ENCODE peak calls at places on chromosomes 11 and 22, in nine cellular contexts. B, M, W, C, Z, A, O, K and G are unnamed samples.

GRCh38 chr11:75576445-75577049 is 14.5 kb downstream of the SERPINH1 start:
- DNase-seq in A (peak; percentile 46), C (no peak), K (no peak), B (no peak), O (peak; percentile 38), W (no peak), M (peak; percentile 53), Z (peak; percentile 48), G (peak; percentile 70)

GRCh38 chr11:78957481-78958245 is 383.0 kb upstream of the NARS2 start:
- DNase-seq in M (peak; percentile 4), O (no peak), B (no peak), K (no peak), W (no peak), A (peak; percentile 41), Z (no peak), C (no peak), G (no peak)

GRCh38 chr11:17927643-17928343 is 85.1 kb downstream of the SERGEF start:
- DNase-seq in A (peak; percentile 22), O (no peak), W (no peak), Z (no peak), M (peak; percentile 62), B (peak; percentile 19), C (no peak), K (no peak), G (no peak)

GRCh38 chr11:119284344-119285157 is 32.4 kb downstream of the MCAM start:
- DNase-seq in O (no peak), Z (peak; percentile 52), B (no peak), A (peak; percentile 55), M (peak; percentile 62), C (no peak), K (no peak), W (no peak), G (peak; percentile 68)

GRCh38 chr11:109514313-109515018 is 92.5 kb downstream of the C11orf87 start:
- DNase-seq in M (no peak), O (no peak), Z (no peak), K (no peak), A (no peak), C (no peak), W (no peak), B (no peak), G (no peak)

GRCh38 chr22:47474895-47475294 is 712.4 kb downstream of the TBC1D22A start:
- DNase-seq in K (no peak), M (peak; percentile 29), Z (no peak), O (no peak), C (no peak), B (no peak), A (peak; percentile 20), W (no peak), G (no peak)

GRCh38 chr11:36793542-36793926 is 195.5 kb upstream of the RAG2 start:
- DNase-seq in B (no peak), K (no peak), O (peak; percentile 5), A (no peak), C (no peak), Z (no peak), W (no peak), M (no peak), G (no peak)

GRCh38 chr11:129852125-129852740 is 36.6 kb downstream of the TMEM45B start:
- DNase-seq in C (no peak), A (no peak), M (no peak), Z (peak; percentile 51), O (no peak), W (no peak), B (no peak), K (no peak), G (no peak)

GRCh38 chr11:101363706-101364275 is 220.0 kb downstream of the TRPC6 start:
- DNase-seq in A (no peak), Z (no peak), C (no peak), K (no peak), O (no peak), B (no peak), M (no peak), W (no peak), G (no peak)

GRCh38 chr11:42161886-42162285 is 702.4 kb upstream of the LRRC4C start:
- DNase-seq in M (peak; percentile 88), K (no peak), W (no peak), O (no peak), Z (no peak), B (no peak), C (no peak), A (peak; percentile 24), G (no peak)
- TF ChIP-seq CTCF in M (no peak), K (no peak), W (no peak), O (no peak), Z (no peak), B (no peak), C (no peak), A (no peak), G (no peak)

GRCh38 chr11:61545341-61545740 is 35.5 kb downstream of the SYT7 start:
- DNase-seq in C (no peak), B (no peak), A (no peak), K (no peak), W (no peak), O (no peak), Z (no peak), M (peak; percentile 16), G (peak; percentile 54)
- TF ChIP-seq CTCF in C (peak; percentile 61), B (no peak), A (peak; percentile 56), K (no peak), W (no peak), O (peak; percentile 43), Z (peak; percentile 63), M (peak; percentile 51), G (peak; percentile 15)

GRCh38 chr22:23563111-23563510 is 17.0 kb downstream of the IGLL1 start:
- DNase-seq in W (no peak), K (no peak), A (no peak), Z (no peak), C (no peak), M (no peak), B (no peak), O (no peak), G (no peak)

GRCh38 chr22:23564276-23564675 is 15.8 kb downstream of the IGLL1 start:
- DNase-seq in A (no peak), O (no peak), B (no peak), K (no peak), Z (no peak), M (no peak), W (no peak), C (no peak), G (peak; percentile 11)

GRCh38 chr22:23566716-23567475 is 13.2 kb downstream of the IGLL1 start:
- DNase-seq in K (no peak), C (no peak), W (no peak), O (no peak), B (no peak), Z (no peak), M (no peak), A (no peak), G (peak; percentile 12)

GRCh38 chr22:23565942-23566715 is 14.0 kb downstream of the IGLL1 start:
- DNase-seq in O (peak; percentile 22), C (no peak), A (no peak), B (no peak), W (no peak), M (no peak), K (peak; percentile 20), Z (no peak), G (peak; percentile 20)

GRCh38 chr22:23565288-23565941 is 14.7 kb downstream of the IGLL1 start:
- DNase-seq in M (peak; percentile 3), Z (no peak), W (no peak), C (no peak), K (no peak), B (no peak), A (no peak), O (no peak), G (peak; percentile 28)
- TF ChIP-seq CTCF in M (peak; percentile 13), Z (no peak), W (no peak), C (peak; percentile 27), K (no peak), B (no peak), A (peak; percentile 7), O (no peak), G (no peak)

GRCh38 chr11:60701509-60701818 is 2.1 kb downstream of the MS4A8 start:
- DNase-seq in C (no peak), B (no peak), M (no peak), K (no peak), Z (no peak), O (no peak), A (no peak), W (no peak), G (no peak)

GRCh38 chr11:60705895-60706294 is 6.5 kb downstream of the MS4A8 start:
- DNase-seq in B (no peak), M (no peak), W (no peak), C (no peak), Z (no peak), A (no peak), K (no peak), O (no peak), G (no peak)

GRCh38 chr11:60699282-60699681 is at the start of gene MS4A8:
- DNase-seq in C (no peak), O (no peak), M (no peak), W (no peak), A (no peak), Z (no peak), K (no peak), B (no peak), G (no peak)

GRCh38 chr11:60703374-60703773 is 4.0 kb downstream of the MS4A8 start:
- DNase-seq in Z (no peak), W (no peak), B (no peak), M (no peak), A (no peak), K (peak; percentile 81), O (no peak), C (no peak), G (no peak)

DNA sequence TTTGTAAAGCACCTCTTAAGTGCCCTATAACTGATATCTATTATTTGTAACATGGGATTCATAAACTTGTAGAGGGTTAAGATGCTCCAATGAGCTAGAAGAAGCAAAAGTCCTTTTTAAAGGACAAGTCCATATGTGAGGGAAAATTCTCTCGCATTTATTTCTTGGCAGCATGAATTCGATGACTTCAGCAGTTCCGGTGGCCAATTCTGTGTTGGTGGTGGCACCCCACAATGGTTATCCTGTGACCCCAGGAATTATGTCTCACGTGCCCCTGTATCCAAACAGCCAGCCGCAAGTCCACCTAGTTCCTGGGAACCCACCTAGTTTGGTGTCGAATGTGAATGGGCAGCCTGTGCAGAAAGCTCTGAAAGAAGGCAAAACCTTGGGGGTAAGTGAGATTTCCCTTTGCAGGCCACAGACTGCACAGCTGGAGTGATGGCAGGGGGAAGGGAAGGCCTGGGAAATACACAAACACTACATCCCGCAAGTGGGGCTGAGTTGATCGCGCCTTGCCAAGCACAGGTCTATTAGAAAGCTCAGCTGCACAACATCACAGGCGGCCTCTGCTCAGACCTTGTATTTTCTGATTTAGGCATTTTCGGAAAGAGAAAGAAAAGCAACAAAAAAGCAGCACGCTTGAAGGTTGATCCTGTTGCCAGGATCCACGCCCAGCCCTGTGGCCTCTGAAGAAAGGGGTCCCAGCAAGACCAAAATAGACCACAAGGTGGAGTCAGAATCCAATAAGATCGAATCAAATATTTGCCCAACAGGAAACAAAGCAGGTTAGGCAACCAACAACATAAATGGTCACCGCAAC is 1.5 kb downstream of the MS4A8 start:
- DNase-seq in B (no peak), M (peak; percentile 11), K (no peak), Z (no peak), W (no peak), C (no peak), O (peak; percentile 63), A (no peak), G (peak; percentile 45)
- TF ChIP-seq CTCF in B (no peak), M (peak; percentile 29), K (peak; percentile 50), Z (peak; percentile 56), W (no peak), C (peak; percentile 71), O (peak; percentile 76), A (peak; percentile 21), G (peak; percentile 43)